ENCODE peak calls at places on chromosomes 1 and 21, in six cellular contexts. L is kidney tubule cell; K is nephron progenitor cell; E is amygdala; J is cardiac muscle cell; Q is stimulated activated CD8-positive, alpha-beta memory T cell treated with anti-CD3 and anti-CD28 coated beads, Interleukin-2, amount 100 ng/mL, for 48 hours. I is an unnamed sample.

GRCh38 chr1:147168626-147169058 is 3.6 kb downstream of the PRKAB2 start:
- DNase-seq in E (no peak), K (no peak), L (peak), J (peak), Q (no peak), I (no peak)

GRCh38 chr1:52571783-52572182 is 18.9 kb upstream of the TUT4 start:
- DNase-seq in E (no peak), Q (no peak), K (no peak), L (no peak), J (peak), I (no peak)

GRCh38 chr21:39317134-39318090 is 4.0 kb upstream of the BRWD1 start:
- DNase-seq in J (peak), Q (no peak), L (no peak), E (no peak), K (no peak), I (no peak)

GRCh38 chr1:48875736-48876135 is 99.0 kb upstream of the BEND5 start:
- DNase-seq in L (no peak), J (no peak), E (no peak), Q (no peak), K (no peak), I (no peak)

GRCh38 chr1:201381130-201381529 is 3.6 kb upstream of the TNNT2 start:
- DNase-seq in K (no peak), Q (no peak), J (no peak), L (no peak), E (no peak), I (no peak)

GRCh38 chr1:15620155-15620545 is 2.9 kb downstream of the DDI2 start:
- DNase-seq in K (no peak), Q (no peak), L (peak), J (peak), E (no peak), I (no peak)

GRCh38 chr1:184457500-184457899 is 70.7 kb downstream of the C1orf21 start:
- DNase-seq in K (no peak), J (peak), L (no peak), Q (no peak), E (no peak), I (no peak)

GRCh38 chr1:23751050-23751814 is 8.0 kb downstream of the ELOA start:
- DNase-seq in Q (no peak), E (no peak), J (peak), L (peak), K (peak), I (peak)

GRCh38 chr1:52544665-52545525 is 8.0 kb downstream of the TUT4 start:
- DNase-seq in K (no peak), L (no peak), E (no peak), J (peak), Q (no peak), I (no peak)

GRCh38 chr1:54774820-54775498 is 10.6 kb upstream of the PARS2 start:
- DNase-seq in E (no peak), Q (no peak), L (peak), J (peak), K (peak), I (peak)

GRCh38 chr21:46284077-46284644 is 1.2 kb downstream of the MCM3AP start:
- DNase-seq in K (no peak), E (no peak), Q (no peak), J (no peak), L (no peak), I (no peak)

GRCh38 chr1:6646499-6647148 is 22.0 kb downstream of the THAP3 start:
- DNase-seq in L (peak), K (no peak), Q (no peak), J (peak), E (no peak), I (peak)

GRCh38 chr21:38747796-38748195 is 57.9 kb upstream of the ETS2 start:
- DNase-seq in L (no peak), J (no peak), E (no peak), Q (no peak), K (no peak), I (no peak)

GRCh38 chr1:39410915-39411436 is 80.5 kb upstream of the BMP8A start:
- DNase-seq in L (peak), J (peak), E (peak), Q (peak), K (peak), I (no peak)

GRCh38 chr1:206560021-206560716 is 52.1 kb downstream of the EIF2D start:
- DNase-seq in K (no peak), J (peak), E (no peak), L (no peak), Q (no peak), I (no peak)

GRCh38 chr1:204670152-204670927 is 15.2 kb downstream of the LRRN2 start:
- DNase-seq in Q (no peak), L (peak), J (peak), K (no peak), E (no peak), I (no peak)

GRCh38 chr1:48203287-48203900 is 19.1 kb upstream of the SLC5A9 start:
- DNase-seq in J (peak), E (no peak), K (peak), L (peak), Q (no peak), I (peak)

GRCh38 chr1:34101151-34101550 is 63.9 kb downstream of the CSMD2 start:
- DNase-seq in Q (no peak), K (no peak), L (peak), J (peak), E (no peak), I (no peak)

I was measured in HAP-1.